ENCODE peak calls at places on chromosomes 6 and 20, in ten cellular contexts. One of them, this sample, is unnamed.

GRCh38 chr6:145017516-145017915 is 717.8 kb downstream of the EPM2A start:
- DNase-seq in NCI-H748 treated with DMSO at 0.1 percent for 48 hours: no peak
- DNase-seq in AG10803: peak
- DNase-seq in mucosa of descending colon: no peak
- DNase-seq in NCI-H2029 treated with DMSO at 0.1 percent for 48 hours: no peak
- DNase-seq in hypothalamus: no peak
- DNase-seq in CD4-positive, alpha-beta T cell: no peak
- DNase-seq in stimulated activated CD8-positive, alpha-beta memory T cell treated with anti-CD3 and anti-CD28 coated beads, Interleukin-4, amount 100 ng/mL, for 24 hours: no peak
- DNase-seq in astrocyte of the cerebellum: no peak
- DNase-seq in stimulated activated CD4-positive, alpha-beta T cell treated with anti-CD3 and anti-CD28 coated beads, TNF-alpha, amount 100 ng/mL, for 1 hour: no peak
- DNase-seq in this sample: no peak

GRCh38 chr20:53186630-53187029 is 214.5 kb downstream of the TSHZ2 start:
- DNase-seq in astrocyte of the cerebellum: no peak
- DNase-seq in mucosa of descending colon: no peak
- DNase-seq in AG10803: no peak
- DNase-seq in NCI-H748 treated with DMSO at 0.1 percent for 48 hours: no peak
- DNase-seq in stimulated activated CD4-positive, alpha-beta T cell treated with anti-CD3 and anti-CD28 coated beads, TNF-alpha, amount 100 ng/mL, for 1 hour: no peak
- DNase-seq in hypothalamus: no peak
- DNase-seq in CD4-positive, alpha-beta T cell: no peak
- DNase-seq in NCI-H2029 treated with DMSO at 0.1 percent for 48 hours: no peak
- DNase-seq in stimulated activated CD8-positive, alpha-beta memory T cell treated with anti-CD3 and anti-CD28 coated beads, Interleukin-4, amount 100 ng/mL, for 24 hours: no peak
- DNase-seq in this sample: no peak

GRCh38 chr6:38508894-38509293 is 130.8 kb downstream of the BTBD9 start:
- DNase-seq in hypothalamus: no peak
- DNase-seq in AG10803: peak
- DNase-seq in NCI-H2029 treated with DMSO at 0.1 percent for 48 hours: peak
- DNase-seq in mucosa of descending colon: no peak
- DNase-seq in astrocyte of the cerebellum: no peak
- DNase-seq in CD4-positive, alpha-beta T cell: no peak
- DNase-seq in stimulated activated CD8-positive, alpha-beta memory T cell treated with anti-CD3 and anti-CD28 coated beads, Interleukin-4, amount 100 ng/mL, for 24 hours: no peak
- DNase-seq in stimulated activated CD4-positive, alpha-beta T cell treated with anti-CD3 and anti-CD28 coated beads, TNF-alpha, amount 100 ng/mL, for 1 hour: no peak
- DNase-seq in NCI-H748 treated with DMSO at 0.1 percent for 48 hours: peak
- DNase-seq in this sample: peak

GRCh38 chr6:10163159-10163962 is 251.5 kb downstream of the TFAP2A start:
- DNase-seq in CD4-positive, alpha-beta T cell: no peak
- DNase-seq in AG10803: no peak
- DNase-seq in mucosa of descending colon: no peak
- DNase-seq in NCI-H2029 treated with DMSO at 0.1 percent for 48 hours: no peak
- DNase-seq in stimulated activated CD8-positive, alpha-beta memory T cell treated with anti-CD3 and anti-CD28 coated beads, Interleukin-4, amount 100 ng/mL, for 24 hours: no peak
- DNase-seq in astrocyte of the cerebellum: no peak
- DNase-seq in hypothalamus: no peak
- DNase-seq in stimulated activated CD4-positive, alpha-beta T cell treated with anti-CD3 and anti-CD28 coated beads, TNF-alpha, amount 100 ng/mL, for 1 hour: no peak
- DNase-seq in NCI-H748 treated with DMSO at 0.1 percent for 48 hours: no peak
- DNase-seq in this sample: no peak

GRCh38 chr6:21886601-21887091 is 293.1 kb downstream of the SOX4 start:
- DNase-seq in stimulated activated CD8-positive, alpha-beta memory T cell treated with anti-CD3 and anti-CD28 coated beads, Interleukin-4, amount 100 ng/mL, for 24 hours: no peak
- DNase-seq in hypothalamus: no peak
- DNase-seq in astrocyte of the cerebellum: no peak
- DNase-seq in NCI-H2029 treated with DMSO at 0.1 percent for 48 hours: no peak
- DNase-seq in AG10803: peak
- DNase-seq in mucosa of descending colon: no peak
- DNase-seq in CD4-positive, alpha-beta T cell: no peak
- DNase-seq in stimulated activated CD4-positive, alpha-beta T cell treated with anti-CD3 and anti-CD28 coated beads, TNF-alpha, amount 100 ng/mL, for 1 hour: no peak
- DNase-seq in NCI-H748 treated with DMSO at 0.1 percent for 48 hours: no peak
- DNase-seq in this sample: peak

GRCh38 chr6:127637830-127638229 is 60.9 kb downstream of the C6orf58 start:
- DNase-seq in NCI-H2029 treated with DMSO at 0.1 percent for 48 hours: no peak
- DNase-seq in hypothalamus: no peak
- DNase-seq in stimulated activated CD8-positive, alpha-beta memory T cell treated with anti-CD3 and anti-CD28 coated beads, Interleukin-4, amount 100 ng/mL, for 24 hours: no peak
- DNase-seq in mucosa of descending colon: no peak
- DNase-seq in AG10803: peak
- DNase-seq in astrocyte of the cerebellum: no peak
- DNase-seq in stimulated activated CD4-positive, alpha-beta T cell treated with anti-CD3 and anti-CD28 coated beads, TNF-alpha, amount 100 ng/mL, for 1 hour: no peak
- DNase-seq in NCI-H748 treated with DMSO at 0.1 percent for 48 hours: no peak
- DNase-seq in CD4-positive, alpha-beta T cell: no peak
- DNase-seq in this sample: no peak

GRCh38 chr6:158939255-158940170 is 60.5 kb downstream of the RSPH3 start:
- DNase-seq in hypothalamus: no peak
- DNase-seq in astrocyte of the cerebellum: no peak
- DNase-seq in CD4-positive, alpha-beta T cell: no peak
- DNase-seq in stimulated activated CD8-positive, alpha-beta memory T cell treated with anti-CD3 and anti-CD28 coated beads, Interleukin-4, amount 100 ng/mL, for 24 hours: no peak
- DNase-seq in NCI-H2029 treated with DMSO at 0.1 percent for 48 hours: no peak
- DNase-seq in AG10803: no peak
- DNase-seq in mucosa of descending colon: peak
- DNase-seq in NCI-H748 treated with DMSO at 0.1 percent for 48 hours: no peak
- DNase-seq in stimulated activated CD4-positive, alpha-beta T cell treated with anti-CD3 and anti-CD28 coated beads, TNF-alpha, amount 100 ng/mL, for 1 hour: no peak
- DNase-seq in this sample: peak

GRCh38 chr6:8543714-8544113 is 108.4 kb upstream of the SLC35B3 start:
- DNase-seq in stimulated activated CD4-positive, alpha-beta T cell treated with anti-CD3 and anti-CD28 coated beads, TNF-alpha, amount 100 ng/mL, for 1 hour: no peak
- DNase-seq in hypothalamus: no peak
- DNase-seq in AG10803: no peak
- DNase-seq in NCI-H748 treated with DMSO at 0.1 percent for 48 hours: no peak
- DNase-seq in astrocyte of the cerebellum: no peak
- DNase-seq in CD4-positive, alpha-beta T cell: no peak
- DNase-seq in NCI-H2029 treated with DMSO at 0.1 percent for 48 hours: no peak
- DNase-seq in mucosa of descending colon: no peak
- DNase-seq in stimulated activated CD8-positive, alpha-beta memory T cell treated with anti-CD3 and anti-CD28 coated beads, Interleukin-4, amount 100 ng/mL, for 24 hours: no peak
- DNase-seq in this sample: no peak